ENCODE peak calls at places on chromosomes 13 and 19, in four cellular contexts. One of them, this sample, is unnamed.

GRCh38 chr13:66265446-66265845 is 964.7 kb downstream of the PCDH9 start:
- DNase-seq in GM12878: no peak
- DNase-seq in WTC11: no peak
- DNase-seq in K562: no peak
- DNase-seq in this sample: no peak

GRCh38 chr19:16057062-16057461 is 19.2 kb upstream of the TPM4 start:
- DNase-seq in WTC11: no peak
- DNase-seq in K562: no peak
- DNase-seq in GM12878: no peak
- DNase-seq in this sample: no peak

GRCh38 chr19:33755314-33756020 is 41.2 kb upstream of the KCTD15 start:
- DNase-seq in WTC11: no peak
- DNase-seq in K562: no peak
- DNase-seq in GM12878: no peak
- DNase-seq in this sample: no peak

GRCh38 chr13:102970542-102970941 is 95.7 kb downstream of the SLC10A2 start:
- DNase-seq in K562: no peak
- DNase-seq in GM12878: peak
- DNase-seq in WTC11: no peak
- DNase-seq in this sample: no peak

GRCh38 chr19:11721681-11722080 is 17.1 kb downstream of the ZNF823 start:
- DNase-seq in WTC11: no peak
- DNase-seq in K562: no peak
- DNase-seq in GM12878: no peak
- DNase-seq in this sample: no peak

GRCh38 chr13:48500652-48501197 is 32.2 kb downstream of the RCBTB2 start:
- DNase-seq in GM12878: no peak
- DNase-seq in K562: no peak
- DNase-seq in WTC11: no peak
- DNase-seq in this sample: peak

GRCh38 chr19:49884109-49884508 is 6.6 kb downstream of the TBC1D17 start:
- DNase-seq in GM12878: no peak
- DNase-seq in K562: no peak
- DNase-seq in WTC11: no peak
- DNase-seq in this sample: no peak

GRCh38 chr13:84649853-84650252 is 767.6 kb upstream of the SLITRK1 start:
- DNase-seq in K562: no peak
- DNase-seq in GM12878: no peak
- DNase-seq in WTC11: no peak
- DNase-seq in this sample: no peak

GRCh38 chr13:69579351-69579750 is 528.3 kb upstream of the ATXN8OS start:
- DNase-seq in GM12878: no peak
- DNase-seq in WTC11: no peak
- DNase-seq in K562: no peak
- DNase-seq in this sample: no peak

GRCh38 chr19:44875666-44876418 is 15.2 kb upstream of the TOMM40 start:
- DNase-seq in WTC11: no peak
- DNase-seq in K562: no peak
- DNase-seq in GM12878: no peak
- DNase-seq in this sample: no peak

GRCh38 chr13:48138270-48138669 is 43.4 kb upstream of the MED4 start:
- DNase-seq in WTC11: no peak
- DNase-seq in K562: no peak
- DNase-seq in GM12878: no peak
- DNase-seq in this sample: no peak

GRCh38 chr19:39852882-39853281 is 6.7 kb upstream of the FBL start:
- DNase-seq in GM12878: no peak
- DNase-seq in K562: no peak
- DNase-seq in WTC11: no peak
- DNase-seq in this sample: no peak

GRCh38 chr13:113565526-113566226 is 18.9 kb upstream of the TFDP1 start:
- DNase-seq in WTC11: no peak
- DNase-seq in GM12878: no peak
- DNase-seq in K562: no peak
- DNase-seq in this sample: no peak

GRCh38 chr19:49475191-49475932 is 1.3 kb downstream of the FLT3LG start:
- DNase-seq in WTC11: no peak
- DNase-seq in GM12878: no peak
- DNase-seq in K562: no peak
- DNase-seq in this sample: no peak

GRCh38 chr13:39776439-39776838 is 121.0 kb downstream of the COG6 start:
- DNase-seq in WTC11: no peak
- DNase-seq in K562: no peak
- DNase-seq in GM12878: no peak
- DNase-seq in this sample: no peak

GRCh38 chr13:31056650-31057275 is 104.9 kb downstream of the HSPH1 start:
- DNase-seq in K562: no peak
- DNase-seq in GM12878: no peak
- DNase-seq in WTC11: no peak
- DNase-seq in this sample: no peak

GRCh38 chr19:3580156-3580955 is 4.9 kb upstream of the GIPC3 start:
- DNase-seq in GM12878: no peak
- DNase-seq in WTC11: no peak
- DNase-seq in K562: no peak
- DNase-seq in this sample: peak

GRCh38 chr13:85728831-85729230 is 70.4 kb downstream of the SLITRK6 start:
- DNase-seq in K562: no peak
- DNase-seq in GM12878: no peak
- DNase-seq in WTC11: no peak
- DNase-seq in this sample: no peak

GRCh38 chr13:100392709-100393630 is 195.6 kb downstream of the GGACT start:
- DNase-seq in WTC11: no peak
- DNase-seq in K562: peak
- DNase-seq in GM12878: peak
- DNase-seq in this sample: peak

GRCh38 chr13:37878496-37878895 is 8.9 kb upstream of the TRPC4 start:
- DNase-seq in GM12878: no peak
- DNase-seq in WTC11: no peak
- DNase-seq in K562: no peak
- DNase-seq in this sample: no peak

GRCh38 chr19:54373781-54374266 is 9.1 kb upstream of the LAIR1 start:
- DNase-seq in WTC11: no peak
- DNase-seq in K562: no peak
- DNase-seq in GM12878: no peak
- DNase-seq in this sample: no peak

GRCh38 chr13:74040200-74040599 is 94.0 kb downstream of the KLF12 start:
- DNase-seq in K562: peak
- DNase-seq in GM12878: no peak
- DNase-seq in WTC11: peak
- DNase-seq in this sample: peak

GRCh38 chr13:41699759-41700158 is 242.4 kb downstream of the RGCC start:
- DNase-seq in K562: no peak
- DNase-seq in GM12878: no peak
- DNase-seq in WTC11: no peak
- DNase-seq in this sample: no peak

GRCh38 chr13:80473695-80474094 is 132.8 kb upstream of the SPRY2 start:
- DNase-seq in GM12878: no peak
- DNase-seq in K562: no peak
- DNase-seq in WTC11: no peak
- DNase-seq in this sample: peak
- TF ChIP-seq CREM in GM12878: no peak
- TF ChIP-seq CREM in K562: no peak
- TF ChIP-seq CREM in WTC11: no peak
- TF ChIP-seq CREM in this sample: no peak

GRCh38 chr13:94177041-94177440 is 302.4 kb downstream of the DCT start:
- DNase-seq in WTC11: no peak
- DNase-seq in GM12878: no peak
- DNase-seq in K562: no peak
- DNase-seq in this sample: no peak
- TF ChIP-seq CREM in WTC11: no peak
- TF ChIP-seq CREM in GM12878: no peak
- TF ChIP-seq CREM in K562: no peak
- TF ChIP-seq CREM in this sample: no peak

DNA sequence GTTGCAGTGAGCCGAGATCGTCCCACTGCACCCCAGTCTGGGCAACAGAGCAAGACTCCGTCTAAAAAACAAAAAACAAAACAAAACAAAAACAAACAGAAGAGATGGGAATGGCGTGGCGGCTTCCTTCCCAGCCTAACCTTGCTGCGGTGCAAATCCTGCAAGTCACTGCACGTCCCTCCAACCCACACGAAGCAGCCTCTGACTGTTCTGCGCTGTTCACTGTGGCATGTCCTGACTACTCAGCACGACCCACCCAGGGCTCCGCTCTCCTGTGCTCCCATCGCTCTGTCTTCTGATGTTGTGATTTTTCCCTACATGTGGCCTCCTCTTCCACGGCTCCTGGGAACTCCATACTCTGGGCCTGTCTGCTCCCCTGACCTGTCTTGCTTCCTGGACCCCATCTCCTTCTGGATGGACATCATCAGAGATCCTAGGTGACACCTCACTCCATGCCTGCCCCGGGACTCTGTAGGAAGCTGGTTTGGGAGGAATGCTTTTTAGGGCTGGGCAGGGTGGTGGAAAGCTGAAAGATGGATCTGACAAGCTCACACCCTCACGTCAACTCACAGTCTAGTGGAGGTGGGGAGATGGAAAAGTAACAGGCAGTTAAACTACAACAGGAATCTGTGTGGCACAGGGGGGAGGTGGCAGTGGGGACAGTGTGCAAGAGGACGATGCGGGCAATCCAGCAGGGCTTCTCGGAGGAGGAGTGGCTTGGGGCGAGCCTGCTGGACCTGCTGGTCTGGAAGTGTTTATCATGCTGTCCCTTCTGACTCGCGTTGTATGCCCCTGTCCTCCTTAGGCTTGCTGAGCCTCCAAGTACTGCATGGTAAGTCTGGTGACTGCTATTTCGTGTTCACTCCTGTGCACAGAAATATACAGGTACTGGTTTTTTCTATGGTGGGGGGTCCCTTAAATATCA is 18.8 kb downstream of the ZSCAN5A start:
- DNase-seq in K562: no peak
- DNase-seq in GM12878: no peak
- DNase-seq in WTC11: no peak
- DNase-seq in this sample: no peak
- TF ChIP-seq CREM in K562: no peak
- TF ChIP-seq CREM in GM12878: no peak
- TF ChIP-seq CREM in WTC11: no peak
- TF ChIP-seq CREM in this sample: no peak

DNA sequence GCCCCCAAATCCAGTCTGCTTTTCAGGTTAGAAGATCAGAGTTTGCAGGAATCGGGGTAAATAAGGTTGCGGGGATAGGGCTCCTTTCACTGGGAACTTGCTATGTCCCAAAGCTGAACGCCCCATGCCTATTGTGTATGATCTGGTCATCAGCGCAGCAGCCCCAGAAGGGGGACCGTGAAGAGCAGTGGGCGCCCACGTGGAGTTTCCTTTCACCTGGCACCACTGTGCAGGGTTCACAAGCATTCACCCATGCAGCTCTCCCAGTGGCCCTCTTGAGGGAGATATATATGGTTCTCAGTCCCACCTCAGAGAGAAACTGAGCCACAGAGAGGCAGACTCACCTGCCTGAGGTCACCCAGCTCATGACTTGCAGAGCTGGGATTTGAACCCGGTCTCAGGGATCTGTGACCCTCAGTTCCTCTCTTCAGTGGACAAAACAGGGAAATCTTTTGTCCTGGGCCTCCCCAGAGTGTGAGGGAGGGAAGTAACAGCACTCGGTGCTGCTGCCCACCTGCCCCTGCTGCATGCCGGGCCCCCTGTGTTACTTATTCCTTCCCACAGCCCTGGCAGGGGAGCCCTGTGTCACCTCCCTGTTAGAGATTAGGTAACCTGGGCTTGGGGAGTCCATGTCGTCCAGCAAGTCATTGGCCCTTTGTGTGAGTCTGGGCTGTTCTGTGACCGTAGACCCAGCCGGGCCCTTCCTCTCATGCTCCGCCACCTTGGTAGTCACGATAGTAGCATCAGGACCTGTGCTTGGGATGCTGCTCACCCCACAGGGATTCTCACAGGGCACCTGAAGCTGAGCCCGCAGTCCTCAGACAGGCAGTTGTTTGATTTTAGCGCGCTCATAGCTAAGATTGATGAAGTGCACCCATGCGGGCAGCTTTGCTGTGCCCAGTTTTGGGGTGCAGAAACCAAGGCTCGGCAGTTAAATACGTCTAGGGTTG is 27.9 kb downstream of the PPP5C start:
- DNase-seq in K562: no peak
- DNase-seq in GM12878: no peak
- DNase-seq in WTC11: no peak
- DNase-seq in this sample: no peak
- TF ChIP-seq CREM in K562: no peak
- TF ChIP-seq CREM in GM12878: no peak
- TF ChIP-seq CREM in WTC11: no peak
- TF ChIP-seq CREM in this sample: no peak

GRCh38 chr13:33195693-33196464 is 89.7 kb downstream of the STARD13 start:
- DNase-seq in GM12878: no peak
- DNase-seq in K562: no peak
- DNase-seq in WTC11: no peak
- DNase-seq in this sample: no peak

GRCh38 chr13:33194820-33195692 is 90.5 kb downstream of the STARD13 start:
- DNase-seq in WTC11: no peak
- DNase-seq in K562: no peak
- DNase-seq in GM12878: peak
- DNase-seq in this sample: peak

GRCh38 chr13:33189470-33189869 is 96.1 kb downstream of the STARD13 start:
- DNase-seq in K562: no peak
- DNase-seq in GM12878: no peak
- DNase-seq in WTC11: no peak
- DNase-seq in this sample: no peak

GRCh38 chr13:33191425-33192221 is 93.9 kb downstream of the STARD13 start:
- DNase-seq in K562: no peak
- DNase-seq in GM12878: no peak
- DNase-seq in WTC11: no peak
- DNase-seq in this sample: no peak

GRCh38 chr13:33193428-33193974 is 92.1 kb downstream of the STARD13 start:
- DNase-seq in GM12878: no peak
- DNase-seq in K562: no peak
- DNase-seq in WTC11: no peak
- DNase-seq in this sample: no peak
- TF ChIP-seq CREM in GM12878: no peak
- TF ChIP-seq CREM in K562: no peak
- TF ChIP-seq CREM in WTC11: no peak
- TF ChIP-seq CREM in this sample: no peak

DNA sequence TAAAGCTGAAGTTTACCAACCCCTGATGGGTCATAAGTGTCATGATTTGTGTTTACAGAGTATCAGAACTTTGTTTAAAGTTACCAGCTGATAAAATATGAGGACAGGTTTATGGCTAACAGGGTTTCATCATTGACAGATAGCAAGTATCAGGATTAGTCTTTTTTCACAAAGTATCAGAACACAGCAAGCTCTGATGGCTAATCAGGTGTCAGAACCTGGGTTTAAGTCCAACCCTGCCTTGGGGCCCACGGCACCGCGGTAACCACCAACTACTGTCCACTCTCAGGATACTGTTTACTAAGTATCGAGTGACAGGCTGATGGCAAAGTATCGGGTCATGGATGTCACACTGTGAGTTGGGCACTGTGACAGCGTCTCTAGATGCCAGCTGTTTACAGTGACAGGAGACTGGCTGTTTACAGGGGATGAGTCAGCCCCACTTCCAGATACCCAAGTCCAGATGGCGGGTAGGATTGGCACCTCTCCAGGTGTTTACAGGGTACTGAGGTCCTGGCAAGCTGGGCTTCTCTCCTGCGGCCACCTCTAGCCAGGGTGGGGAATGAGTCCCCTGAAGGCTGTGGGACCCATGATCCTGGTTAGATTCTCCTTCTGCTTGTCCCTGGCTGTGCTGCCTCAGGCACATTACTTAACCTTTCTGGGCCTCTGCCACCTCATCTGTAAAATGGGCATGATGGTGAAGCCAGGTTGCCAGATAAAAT is 21.8 kb downstream of the ARRDC2 start:
- DNase-seq in WTC11: no peak
- DNase-seq in K562: peak
- DNase-seq in GM12878: no peak
- DNase-seq in this sample: peak
- TF ChIP-seq CREM in WTC11: no peak
- TF ChIP-seq CREM in K562: no peak
- TF ChIP-seq CREM in GM12878: no peak
- TF ChIP-seq CREM in this sample: peak

GRCh38 chr13:26656919-26657318 is 99.4 kb downstream of the WASF3 start:
- DNase-seq in WTC11: no peak
- DNase-seq in GM12878: no peak
- DNase-seq in K562: no peak
- DNase-seq in this sample: peak
- TF ChIP-seq CREM in WTC11: no peak
- TF ChIP-seq CREM in GM12878: no peak
- TF ChIP-seq CREM in K562: no peak
- TF ChIP-seq CREM in this sample: no peak